ENCODE peak calls at places on chromosomes 12 and 14, in six cellular contexts. N, Z, D, A, E and L are unnamed samples. For H3K4me1, the result is how much of the 10 kb centered on the place peaks cover.

GRCh38 chr14:93965287-93965821 is 11.0 kb downstream of the ASB2 start:
- DNase-seq in N (no peak), Z (peak), D (peak), A (peak), E (no peak), L (no peak)

GRCh38 chr12:57522019-57522886 is at the start of gene MBD6:
- DNase-seq in N (peak), Z (peak), D (peak), A (peak), E (peak), L (peak)

GRCh38 chr12:131093971-131094830 is 140.5 kb downstream of the ADGRD1 start:
- DNase-seq in N (no peak), Z (no peak), D (no peak), A (no peak), E (peak), L (no peak)

GRCh38 chr12:13270817-13271216 is 74.3 kb downstream of the EMP1 start:
- DNase-seq in N (no peak), Z (no peak), D (no peak), A (peak), E (peak), L (no peak)

GRCh38 chr12:27304856-27305255 is 27.8 kb upstream of the BMAL2 start:
- DNase-seq in N (no peak), Z (no peak), D (no peak), A (no peak), E (no peak), L (no peak)

GRCh38 chr12:53590661-53591060 is 35.5 kb downstream of the ATF7 start:
- DNase-seq in N (no peak), Z (no peak), D (no peak), A (no peak), E (no peak), L (no peak)

GRCh38 chr14:70735043-70735442 is 74.3 kb downstream of the MAP3K9 start:
- DNase-seq in N (no peak), Z (no peak), D (no peak), A (no peak), E (no peak), L (no peak)

GRCh38 chr12:68538722-68539614 is 71.7 kb upstream of the RAP1B start:
- DNase-seq in N (no peak), Z (no peak), D (no peak), A (peak), E (peak), L (peak)

GRCh38 chr14:65849558-65849957 is 437.0 kb downstream of the FUT8 start:
- DNase-seq in N (peak), Z (no peak), D (no peak), A (no peak), E (peak), L (no peak)

GRCh38 chr14:88380405-88380804 is 5.1 kb upstream of the SPATA7 start:
- DNase-seq in N (no peak), Z (no peak), D (peak), A (peak), E (peak), L (no peak)

GRCh38 chr14:92481386-92481785 is 32.2 kb upstream of the RIN3 start:
- DNase-seq in N (no peak), Z (no peak), D (no peak), A (peak), E (peak), L (no peak)

GRCh38 chr12:90010089-90010488 is 301.5 kb upstream of the ATP2B1 start:
- DNase-seq in N (no peak), Z (peak), D (no peak), A (peak), E (peak), L (no peak)

GRCh38 chr12:29921307-29921706 is 137.6 kb upstream of the TMTC1 start:
- DNase-seq in N (no peak), Z (peak), D (peak), A (peak), E (no peak), L (no peak)

GRCh38 chr14:21988413-21988812 is 314.8 kb upstream of the OR4E1 start:
- DNase-seq in N (no peak), Z (no peak), D (no peak), A (no peak), E (no peak), L (no peak)

GRCh38 chr14:21987937-21988336 is 314.3 kb upstream of the OR4E1 start:
- DNase-seq in N (peak), Z (peak), D (peak), A (peak), E (peak), L (no peak)

GRCh38 chr14:21990116-21990515 is 316.5 kb upstream of the OR4E1 start:
- DNase-seq in N (no peak), Z (peak), D (peak), A (peak), E (no peak), L (no peak)

GRCh38 chr14:21989090-21989489 is 315.5 kb upstream of the OR4E1 start:
- DNase-seq in N (no peak), Z (no peak), D (no peak), A (no peak), E (no peak), L (no peak)

DNA sequence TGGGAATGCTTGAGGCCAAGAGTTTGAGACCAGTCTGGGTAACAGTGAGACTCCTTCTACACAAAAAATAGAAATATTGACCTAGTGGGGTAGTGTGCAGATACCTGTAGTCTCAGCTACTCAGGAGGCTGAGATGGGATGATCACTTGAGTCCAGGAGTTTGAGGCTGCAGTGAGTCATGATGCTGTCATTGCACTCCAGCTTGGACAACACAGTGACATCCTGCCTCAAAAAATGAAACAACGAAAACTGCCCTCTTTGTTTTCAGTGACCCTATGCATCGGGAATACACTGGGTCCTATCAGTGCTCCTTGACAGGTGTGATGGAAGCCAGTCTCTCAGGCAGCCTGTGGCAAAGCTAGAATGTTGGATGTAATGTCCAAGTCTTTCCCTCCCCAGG is 311.5 kb upstream of the OR4E1 start:
- DNase-seq in N (no peak), Z (peak), D (peak), A (peak), E (no peak), L (no peak)
- H3K9ac ChIP-seq in N (no peak), Z (no peak), D (no peak), A (no peak), E (no peak), L (no peak)

DNA sequence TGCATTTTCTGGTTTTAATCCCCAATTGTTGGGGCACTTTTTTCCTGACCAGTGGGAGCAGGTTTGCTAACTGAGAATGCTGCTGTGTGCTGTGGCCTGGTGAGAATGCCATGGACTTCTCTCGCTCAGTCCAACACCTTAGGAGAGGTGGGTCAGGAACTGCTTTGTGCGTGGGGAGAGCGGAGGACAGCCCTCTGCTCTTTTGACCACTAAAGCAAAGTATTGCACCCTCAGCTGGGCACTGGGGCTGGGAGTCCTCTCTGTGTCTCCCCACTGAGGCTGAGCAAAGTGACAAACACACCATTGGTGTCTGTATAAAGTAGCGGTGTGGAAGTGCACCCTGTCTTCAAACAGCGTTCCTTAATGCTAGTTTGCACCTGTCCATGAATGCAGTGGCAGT is 136.2 kb downstream of the SAMD4A start:
- DNase-seq in N (no peak), Z (no peak), D (no peak), A (no peak), E (no peak), L (no peak)
- H3K4me1 ChIP-seq in N (under half), Z (under half), D (under half), A (under half), E (under half), L (under half)

GRCh38 chr14:61562321-61563161 is 132.8 kb upstream of the HIF1A start:
- DNase-seq in N (no peak), Z (peak), D (peak), A (peak), E (no peak), L (no peak)
- H3K4me3 ChIP-seq in N (no peak), Z (no peak), D (peak), A (peak), E (no peak), L (no peak)

GRCh38 chr14:100104523-100105300 is 39.5 kb downstream of the EVL start:
- DNase-seq in N (no peak), Z (peak), D (peak), A (peak), E (no peak), L (no peak)
- H3K9ac ChIP-seq in N (no peak), Z (no peak), D (no peak), A (no peak), E (no peak), L (no peak)

GRCh38 chr14:64721391-64721791 is 17.2 kb downstream of the PLEKHG3 start:
- DNase-seq in N (no peak), Z (peak), D (no peak), A (peak), E (peak), L (peak)
- H3K4me1 ChIP-seq in N (under half), Z (half or more), D (half or more), A (under half), E (under half), L (half or more)

GRCh38 chr14:77041837-77042557 is 13.5 kb upstream of the IRF2BPL start:
- DNase-seq in N (no peak), Z (peak), D (peak), A (peak), E (no peak), L (no peak)
- H3K4me3 ChIP-seq in N (no peak), Z (no peak), D (peak), A (peak), E (no peak), L (no peak)

GRCh38 chr14:63524537-63525155 is 18.5 kb downstream of the PPP2R5E start:
- DNase-seq in N (no peak), Z (no peak), D (no peak), A (no peak), E (no peak), L (peak)
- H3K9ac ChIP-seq in N (no peak), Z (no peak), D (no peak), A (no peak), E (no peak), L (peak)